ENCODE peak calls at places on chromosomes 2 and 18, in six cellular contexts. X is ELF-1; E is AG08396; K is Caki2; N is AG09319; W is CD4-positive, alpha-beta memory T cell. V is an unnamed sample.

GRCh38 chr2:168348076-168348475 is 100.7 kb upstream of the STK39 start:
- DNase-seq in X (peak; percentile 85), E (peak; percentile 29), K (no peak), N (no peak), W (no peak), V (no peak)

GRCh38 chr2:100891911-100892642 is 72.1 kb downstream of the NPAS2 start:
- DNase-seq in X (no peak), E (peak; percentile 50), K (peak; percentile 79), N (no peak), W (no peak), V (no peak)

GRCh38 chr2:167135691-167136090 is 247.4 kb downstream of the XIRP2 start:
- DNase-seq in X (no peak), E (no peak), K (no peak), N (no peak), W (no peak), V (no peak)

GRCh38 chr18:50879302-50880107 is 587 bp downstream of the ME2 start:
- DNase-seq in X (peak; percentile 51), E (peak; percentile 61), K (peak; percentile 28), N (no peak), W (peak; percentile 62), V (no peak)

GRCh38 chr18:79309572-79310278 is 86.0 kb upstream of the NFATC1 start:
- DNase-seq in X (no peak), E (no peak), K (no peak), N (no peak), W (no peak), V (no peak)

GRCh38 chr18:58152216-58152615 is 108.2 kb downstream of the NEDD4L start:
- DNase-seq in X (no peak), E (no peak), K (no peak), N (no peak), W (no peak), V (no peak)

GRCh38 chr2:173991857-173992588 is 26.9 kb upstream of the SP3 start:
- DNase-seq in X (no peak), E (no peak), K (no peak), N (no peak), W (no peak), V (no peak)

GRCh38 chr18:44245026-44245425 is 435.7 kb upstream of the SETBP1 start:
- DNase-seq in X (no peak), E (no peak), K (no peak), N (peak; percentile 22), W (no peak), V (no peak)

GRCh38 chr18:3689091-3689490 is 239.1 kb downstream of the TGIF1 start:
- DNase-seq in X (no peak), E (no peak), K (no peak), N (no peak), W (no peak), V (no peak)

GRCh38 chr2:218671654-218672566 is at the start of the genes RNF25 and STK36:
- DNase-seq in X (peak; percentile 95), E (peak; percentile 94), K (peak; percentile 73), N (peak; percentile 68), W (peak; percentile 88), V (peak; percentile 62)

GRCh38 chr18:63199743-63200241 is 119.8 kb downstream of the BCL2 start:
- DNase-seq in X (no peak), E (no peak), K (no peak), N (no peak), W (peak; percentile 71), V (no peak)

GRCh38 chr2:54595999-54596903 is 127.2 kb upstream of the EML6 start:
- DNase-seq in X (no peak), E (no peak), K (no peak), N (no peak), W (no peak), V (no peak)

GRCh38 chr2:98867539-98868309 is 68.3 kb downstream of the CRACDL start:
- DNase-seq in X (no peak), E (no peak), K (no peak), N (no peak), W (no peak), V (no peak)

GRCh38 chr2:112869258-112869842 is 32.8 kb upstream of the IL1B start:
- DNase-seq in X (no peak), E (no peak), K (peak; percentile 91), N (peak; percentile 60), W (no peak), V (no peak)

V was measured in activated CD8-positive, alpha-beta memory T cell treated with anti-CD3 and anti-CD28 coated beads for 48 hours.